ENCODE peak calls at places on chromosomes 16 and 17, in seven cellular contexts. F is fibroblast of the aortic adventitia, Q is cardiac fibroblast, M is transverse colon, U is right atrium auricular region, Y is AG04450, C is HepG2. T is an unnamed sample.
A peak's percentile ranks its signal among the peaks of the same experiment; 100 is the strongest.

GRCh38 chr16:51556694-51557327 is 405.7 kb upstream of the SALL1 start:
- DNase-seq in F (peak; percentile 91), Q (peak; percentile 84), M (peak; percentile 23), U (no peak), Y (peak; percentile 77), C (no peak), T (no peak)

GRCh38 chr16:17404903-17405691 is 65.7 kb downstream of the XYLT1 start:
- DNase-seq in F (peak; percentile 94), Q (peak; percentile 76), M (peak; percentile 49), U (peak; percentile 90), Y (no peak), C (no peak), T (no peak)

GRCh38 chr17:21677911-21678310 is 14.4 kb upstream of the KCNJ18 start:
- DNase-seq in F (no peak), Q (no peak), M (no peak), U (no peak), Y (no peak), C (no peak), T (no peak)

GRCh38 chr17:78172284-78173024 is 4.1 kb downstream of the SYNGR2 start:
- DNase-seq in F (no peak), Q (no peak), M (peak; percentile 89), U (peak; percentile 68), Y (no peak), C (no peak), T (peak; percentile 89)

GRCh38 chr17:76397184-76397583 is 12.8 kb downstream of the SPHK1 start:
- DNase-seq in F (no peak), Q (no peak), M (no peak), U (no peak), Y (no peak), C (no peak), T (no peak)

GRCh38 chr16:70529051-70529777 is 5.6 kb downstream of the SF3B3 start:
- DNase-seq in F (peak; percentile 84), Q (peak; percentile 82), M (no peak), U (no peak), Y (no peak), C (peak; percentile 36), T (no peak)

GRCh38 chr17:80254396-80255241 is 6.0 kb upstream of the RNF213 start:
- DNase-seq in F (peak; percentile 92), Q (peak; percentile 92), M (peak; percentile 70), U (no peak), Y (peak; percentile 68), C (peak; percentile 88), T (peak; percentile 52)

GRCh38 chr16:58563235-58563634 is 47.9 kb downstream of the SETD6 start:
- DNase-seq in F (peak; percentile 75), Q (peak; percentile 80), M (no peak), U (no peak), Y (peak; percentile 13), C (no peak), T (no peak)

GRCh38 chr16:1543085-1543896 is 9.8 kb downstream of the TMEM204 start:
- DNase-seq in F (peak; percentile 95), Q (peak; percentile 93), M (peak; percentile 43), U (peak; percentile 79), Y (no peak), C (peak; percentile 39), T (no peak)

GRCh38 chr16:79970551-79971236 is 370.2 kb upstream of the MAF start:
- DNase-seq in F (no peak), Q (peak; percentile 23), M (peak; percentile 8), U (peak; percentile 79), Y (no peak), C (no peak), T (no peak)

GRCh38 chr16:78659216-78659615 is 559.8 kb downstream of the WWOX start:
- DNase-seq in F (no peak), Q (no peak), M (no peak), U (no peak), Y (no peak), C (no peak), T (no peak)

GRCh38 chr16:79525132-79525531 is 75.4 kb downstream of the MAF start:
- DNase-seq in F (no peak), Q (no peak), M (no peak), U (no peak), Y (no peak), C (no peak), T (no peak)

GRCh38 chr17:43917016-43917347 is 9.6 kb upstream of the MPP2 start:
- DNase-seq in F (no peak), Q (no peak), M (no peak), U (no peak), Y (no peak), C (no peak), T (no peak)

GRCh38 chr17:74605361-74605760 is 13.3 kb upstream of the CD300LD start:
- DNase-seq in F (peak; percentile 77), Q (peak; percentile 35), M (peak; percentile 46), U (peak; percentile 65), Y (peak; percentile 3), C (no peak), T (no peak)

GRCh38 chr16:24253192-24253591 is 2.9 kb upstream of the CACNG3 start:
- DNase-seq in F (peak; percentile 6), Q (peak; percentile 45), M (peak; percentile 10), U (no peak), Y (no peak), C (peak; percentile 47), T (peak; percentile 50)

GRCh38 chr16:22027633-22028032 is 19.7 kb downstream of the MOSMO start:
- DNase-seq in F (no peak), Q (peak; percentile 67), M (no peak), U (no peak), Y (no peak), C (no peak), T (no peak)
- H3K4me3 ChIP-seq in F (no peak overlapping the region), Q (no peak overlapping the region), M (no peak overlapping the region), U (no peak overlapping the region), Y (no peak overlapping the region), C (no peak overlapping the region), T (no peak overlapping the region)

DNA sequence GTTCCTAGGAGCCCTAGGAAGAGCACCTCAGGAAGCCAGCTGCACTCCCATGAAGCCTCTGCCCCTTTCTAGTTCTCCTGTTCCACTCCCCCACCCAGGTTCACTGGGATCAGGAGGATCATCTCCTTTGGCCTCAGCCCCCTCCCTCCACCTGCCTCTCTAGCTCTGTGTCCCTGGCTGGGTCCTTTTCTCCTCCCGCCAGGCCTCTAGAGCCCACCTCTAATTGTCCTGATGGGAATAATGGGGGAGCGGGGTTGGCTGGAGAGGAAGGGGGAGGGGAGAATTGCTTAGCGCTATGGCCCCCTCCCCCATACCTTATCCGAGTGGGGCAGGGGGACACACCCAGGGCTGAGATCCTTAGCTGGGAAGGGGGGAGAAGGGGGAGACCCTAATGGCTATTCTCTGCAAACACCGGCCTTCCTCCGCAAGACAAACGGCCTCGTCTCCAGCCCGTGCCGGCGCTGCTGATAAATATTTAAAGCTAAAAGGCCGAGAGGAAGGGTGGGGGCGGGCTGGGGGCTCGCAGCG is 999 bp downstream of the HOXB7 start:
- DNase-seq in F (no peak), Q (no peak), M (no peak), U (no peak), Y (no peak), C (no peak), T (no peak)
- H3K4me3 ChIP-seq in F (peak overlapping the region; percentile 55), Q (no peak overlapping the region), M (peak overlapping the region; percentile 65), U (no peak overlapping the region), Y (peak overlapping the region; percentile 67), C (no peak overlapping the region), T (peak overlapping the region; percentile 38)

GRCh38 chr16:63625141-63625540 is 1496.7 kb downstream of the CDH11 start:
- DNase-seq in F (no peak), Q (peak; percentile 27), M (no peak), U (no peak), Y (no peak), C (no peak), T (no peak)

GRCh38 chr16:63628812-63629211 is 1493.1 kb downstream of the CDH11 start:
- DNase-seq in F (no peak), Q (no peak), M (no peak), U (no peak), Y (no peak), C (no peak), T (no peak)

GRCh38 chr16:63623551-63624039 is 1498.3 kb downstream of the CDH11 start:
- DNase-seq in F (no peak), Q (no peak), M (no peak), U (no peak), Y (no peak), C (no peak), T (no peak)

GRCh38 chr16:63629272-63629671 is 1492.6 kb downstream of the CDH11 start:
- DNase-seq in F (no peak), Q (no peak), M (no peak), U (no peak), Y (no peak), C (no peak), T (no peak)
- H3K4me3 ChIP-seq in F (no peak overlapping the region), Q (no peak overlapping the region), M (no peak overlapping the region), U (no peak overlapping the region), Y (no peak overlapping the region), C (no peak overlapping the region), T (no peak overlapping the region)

DNA sequence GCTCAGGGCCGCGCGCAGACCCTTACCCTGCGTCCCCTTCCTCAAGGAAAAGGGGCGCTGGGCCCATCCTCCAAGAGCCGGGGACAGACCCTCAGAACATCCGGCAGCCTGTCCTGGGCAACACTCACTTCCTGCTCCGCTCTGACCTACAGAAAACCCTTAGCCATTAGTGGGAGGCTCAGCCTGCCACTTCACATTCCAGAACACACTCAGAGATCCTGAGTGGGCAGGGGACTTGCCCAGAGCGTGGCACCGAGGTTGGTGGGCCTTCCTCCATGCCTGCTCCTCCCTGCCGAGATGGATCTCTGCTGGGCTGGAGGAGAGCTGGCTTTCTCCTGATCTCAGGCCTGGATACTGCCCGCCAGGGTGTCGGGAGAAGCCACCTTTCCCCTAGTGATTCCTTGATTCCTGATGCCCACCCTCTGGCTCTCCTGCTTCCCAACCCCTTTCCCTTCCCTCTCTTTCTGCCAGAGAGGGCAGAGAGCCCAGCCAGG is 1.5 kb downstream of the SCARF1 start:
- DNase-seq in F (no peak), Q (peak; percentile 18), M (no peak), U (no peak), Y (no peak), C (no peak), T (no peak)
- H3K4me3 ChIP-seq in F (no peak overlapping the region), Q (no peak overlapping the region), M (no peak overlapping the region), U (peak overlapping the region; percentile 36), Y (no peak overlapping the region), C (peak overlapping the region; percentile 50), T (no peak overlapping the region)

DNA sequence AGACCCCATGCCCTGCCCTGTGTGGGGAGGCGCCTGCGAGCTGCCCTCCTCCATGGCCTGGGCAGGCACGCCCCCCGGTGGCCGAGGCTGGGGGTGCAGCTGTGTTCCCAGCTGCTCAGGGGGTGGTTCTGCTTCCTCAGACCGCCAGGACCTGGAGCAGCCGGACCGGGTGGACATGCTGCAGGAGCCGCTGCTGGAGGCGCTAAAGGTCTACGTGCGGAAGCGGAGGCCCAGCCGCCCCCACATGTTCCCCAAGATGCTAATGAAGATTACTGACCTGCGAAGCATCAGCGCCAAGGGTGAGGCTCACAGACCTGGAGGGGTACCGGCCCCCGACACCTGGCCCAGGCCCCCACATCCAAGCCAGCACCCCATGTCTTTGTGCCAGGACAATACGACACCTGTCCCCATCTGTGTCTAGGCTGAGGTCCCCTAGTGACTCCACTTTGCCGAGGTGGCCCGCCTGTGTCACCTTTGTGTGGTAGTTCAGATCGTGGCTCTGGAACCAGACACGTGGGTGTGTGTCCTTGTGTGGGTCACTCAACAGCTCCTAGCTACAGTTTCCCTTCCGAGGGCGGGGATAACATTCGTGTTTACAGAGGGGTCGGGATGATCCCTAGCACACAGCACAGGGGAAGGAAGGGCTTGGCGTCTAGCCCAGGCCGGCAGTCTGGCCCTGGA is 9.3 kb downstream of the GJD3 start:
- DNase-seq in F (peak; percentile 45), Q (peak; percentile 61), M (peak; percentile 79), U (peak; percentile 83), Y (no peak), C (peak; percentile 58), T (peak; percentile 88)
- H3K4me3 ChIP-seq in F (no peak overlapping the region), Q (no peak overlapping the region), M (no peak overlapping the region), U (no peak overlapping the region), Y (no peak overlapping the region), C (no peak overlapping the region), T (no peak overlapping the region)